ENCODE peak calls at places on chromosomes 6 and 20, in seven cellular contexts. B is naive thymus-derived CD4-positive, alpha-beta T cell; P is effector memory CD4-positive, alpha-beta T cell; K is GM23248; Y is pancreas; R is CD8-positive, alpha-beta T cell; J is spleen. V is an unnamed sample.

GRCh38 chr6:32668226-32668747 is 1.8 kb upstream of the HLA-DQB1 start:
- DNase-seq in B (no peak), P (peak; percentile 54), K (peak; percentile 24), Y (no peak), R (peak; percentile 59), J (peak; percentile 84), V (no peak)

GRCh38 chr20:44601801-44602204 is 19.4 kb downstream of the PKIG start:
- DNase-seq in B (no peak), P (no peak), K (peak; percentile 82), Y (no peak), R (no peak), J (no peak), V (peak; percentile 86)

GRCh38 chr20:13458860-13459451 is 179.8 kb downstream of the TASP1 start:
- DNase-seq in B (no peak), P (no peak), K (peak; percentile 60), Y (no peak), R (no peak), J (no peak), V (peak; percentile 50)

GRCh38 chr6:150584596-150584995 is 15.1 kb upstream of the PLEKHG1 start:
- DNase-seq in B (no peak), P (no peak), K (no peak), Y (no peak), R (no peak), J (no peak), V (no peak)

GRCh38 chr6:116217069-116217468 is 36.8 kb downstream of the TSPYL4 start:
- DNase-seq in B (no peak), P (no peak), K (peak; percentile 71), Y (no peak), R (no peak), J (no peak), V (peak; percentile 90)

GRCh38 chr6:47180633-47181032 is 129.1 kb downstream of the TNFRSF21 start:
- DNase-seq in B (no peak), P (no peak), K (peak; percentile 73), Y (no peak), R (no peak), J (no peak), V (peak; percentile 29)

GRCh38 chr6:13466304-13467215 is 20.8 kb downstream of the GFOD1 start:
- DNase-seq in B (no peak), P (no peak), K (peak; percentile 29), Y (no peak), R (no peak), J (no peak), V (no peak)

GRCh38 chr6:23245559-23245958 is 676.2 kb downstream of the HDGFL1 start:
- DNase-seq in B (no peak), P (no peak), K (peak; percentile 19), Y (no peak), R (no peak), J (no peak), V (peak; percentile 66)

GRCh38 chr20:10982692-10983091 is 308.9 kb upstream of the JAG1 start:
- DNase-seq in B (no peak), P (no peak), K (peak; percentile 96), Y (no peak), R (no peak), J (no peak), V (peak; percentile 93)

GRCh38 chr20:1911536-1911935 is 16.3 kb downstream of the SIRPA start:
- DNase-seq in B (no peak), P (no peak), K (no peak), Y (no peak), R (no peak), J (no peak), V (no peak)

GRCh38 chr20:1907586-1907985 is 12.4 kb downstream of the SIRPA start:
- DNase-seq in B (no peak), P (no peak), K (peak; percentile 75), Y (no peak), R (no peak), J (no peak), V (peak; percentile 19)

GRCh38 chr20:1908191-1908590 is 13.0 kb downstream of the SIRPA start:
- DNase-seq in B (no peak), P (no peak), K (no peak), Y (no peak), R (no peak), J (no peak), V (no peak)

GRCh38 chr20:1906361-1907051 is 11.3 kb downstream of the SIRPA start:
- DNase-seq in B (no peak), P (no peak), K (no peak), Y (no peak), R (no peak), J (no peak), V (no peak)

DNA sequence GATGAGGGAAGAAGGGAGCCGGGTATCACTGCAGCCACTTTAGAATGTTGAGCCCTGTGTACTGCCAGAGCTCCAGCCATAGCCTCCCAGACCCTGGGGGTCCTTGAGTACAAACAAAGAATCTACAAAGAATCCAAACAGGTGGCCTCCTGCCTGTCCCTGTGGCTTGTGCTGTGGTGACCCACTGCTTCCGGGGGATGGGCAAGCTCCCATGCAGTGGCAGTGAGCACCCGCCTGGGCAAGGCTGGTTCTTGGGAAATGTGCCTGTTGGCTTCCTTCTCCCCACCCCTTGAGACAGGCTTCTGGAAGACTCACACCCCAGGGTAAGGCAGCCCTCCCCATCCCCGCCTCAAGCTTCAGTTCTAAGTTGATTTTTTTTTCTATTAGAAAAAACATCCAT is 13.9 kb downstream of the SIRPA start:
- DNase-seq in B (no peak), P (no peak), K (no peak), Y (peak; percentile 5), R (no peak), J (no peak), V (no peak)
- H3K36me3 ChIP-seq in B (no peaks in the 10 kb centered on the region), P (no peaks in the 10 kb centered on the region), K (peaks cover 14% of the 10 kb centered on the region), Y (no peaks in the 10 kb centered on the region), R (no peaks in the 10 kb centered on the region), J (no peaks in the 10 kb centered on the region), V (peaks cover 8% of the 10 kb centered on the region)

GRCh38 chr6:169296170-169296569 is 42.5 kb upstream of the THBS2 start:
- DNase-seq in B (no peak), P (no peak), K (no peak), Y (no peak), R (no peak), J (no peak), V (peak; percentile 50)
- H3K4me1 ChIP-seq in B (no peaks in the 10 kb centered on the region), P (no peaks in the 10 kb centered on the region), K (peaks cover 23% of the 10 kb centered on the region), Y (no peaks in the 10 kb centered on the region), R (no peaks in the 10 kb centered on the region), J (peaks cover 9% of the 10 kb centered on the region), V (peaks cover 24% of the 10 kb centered on the region)

GRCh38 chr20:22691369-22692118 is 107.2 kb upstream of the FOXA2 start:
- DNase-seq in B (no peak), P (no peak), K (peak; percentile 85), Y (peak; percentile 91), R (peak; percentile 42), J (peak; percentile 91), V (peak; percentile 91)
- H3K4me3 ChIP-seq in B (no peak overlapping the region), P (no peak overlapping the region), K (peak overlapping the region; percentile 41), Y (no peak overlapping the region), R (no peak overlapping the region), J (no peak overlapping the region), V (no peak overlapping the region)

GRCh38 chr6:121612916-121613315 is 177.5 kb downstream of the GJA1 start:
- DNase-seq in B (no peak), P (no peak), K (no peak), Y (no peak), R (no peak), J (no peak), V (peak; percentile 59)
- H3K36me3 ChIP-seq in B (no peaks in the 10 kb centered on the region), P (no peaks in the 10 kb centered on the region), K (no peaks in the 10 kb centered on the region), Y (no peaks in the 10 kb centered on the region), R (no peaks in the 10 kb centered on the region), J (no peaks in the 10 kb centered on the region), V (no peaks in the 10 kb centered on the region)

GRCh38 chr6:53536561-53536960 is 8.3 kb downstream of the GCLC start:
- DNase-seq in B (no peak), P (no peak), K (no peak), Y (no peak), R (no peak), J (no peak), V (no peak)
- H3K4me1 ChIP-seq in B (no peaks in the 10 kb centered on the region), P (peaks cover 3% of the 10 kb centered on the region), K (no peaks in the 10 kb centered on the region), Y (peaks cover 5% of the 10 kb centered on the region), R (peaks cover 5% of the 10 kb centered on the region), J (peaks cover 61% of the 10 kb centered on the region), V (peaks cover 23% of the 10 kb centered on the region)

GRCh38 chr6:10692965-10693538 is 1.4 kb downstream of the C6orf52 start:
- DNase-seq in B (no peak), P (no peak), K (no peak), Y (no peak), R (no peak), J (no peak), V (no peak)
- H3K4me3 ChIP-seq in B (no peak overlapping the region), P (no peak overlapping the region), K (peak overlapping the region; percentile 91), Y (peak overlapping the region; percentile 77), R (peak overlapping the region; percentile 97), J (peak overlapping the region; percentile 61), V (peak overlapping the region; percentile 94)

V was measured in adipocyte.